ENCODE peak calls at places on chromosomes 4 and X, in seven cellular contexts. Q is NCI-H1694, K is activated T-cell treated with anti-CD3 and anti-CD28 coated beads for 1 hour, M is Caki2, O is body of pancreas, S is HCT116, T is smooth muscle cell of the brain vasculature. J is an unnamed sample.

GRCh38 chr4:104235966-104236365 is 258.7 kb downstream of the CXXC4 start:
- DNase-seq in M (no peak), K (no peak), S (no peak), T (no peak), Q (no peak), O (no peak), J (no peak)

GRCh38 chr4:40881851-40882250 is 132.1 kb downstream of the NSUN7 start:
- DNase-seq in M (no peak), K (no peak), T (no peak), O (no peak), Q (no peak), S (no peak), J (no peak)

GRCh38 chr4:95949136-95949765 is 109.4 kb downstream of the PDHA2 start:
- DNase-seq in S (no peak), M (no peak), T (no peak), O (no peak), Q (no peak), K (no peak), J (no peak)

GRCh38 chr4:7103031-7103598 is 35.3 kb upstream of the GRPEL1 start:
- DNase-seq in S (peak; percentile 60), K (peak; percentile 75), M (peak; percentile 72), T (peak; percentile 33), Q (peak; percentile 56), O (peak; percentile 96), J (no peak)

GRCh38 chrX:439236-439635 is 52.5 kb upstream of the PPP2R3B start:
- DNase-seq in Q (no peak), K (no peak), T (no peak), M (no peak), S (no peak), O (no peak), J (no peak)

GRCh38 chrX:356385-357034 is 30.2 kb downstream of the PPP2R3B start:
- DNase-seq in Q (no peak), K (no peak), M (no peak), S (no peak), O (no peak), T (no peak), J (no peak)

GRCh38 chr4:129641179-129641578 is 545.2 kb downstream of the C4orf33 start:
- DNase-seq in S (peak; percentile 42), K (peak; percentile 15), Q (peak; percentile 38), O (peak; percentile 70), T (peak; percentile 46), M (peak; percentile 27), J (peak; percentile 35)

GRCh38 chrX:154019061-154019621 is 561 bp downstream of the IRAK1 start:
- DNase-seq in M (no peak), Q (no peak), T (no peak), S (no peak), K (no peak), O (no peak), J (no peak)

GRCh38 chr4:177125656-177126055 is 184.0 kb upstream of the NEIL3 start:
- DNase-seq in Q (no peak), O (no peak), T (no peak), M (no peak), S (no peak), K (no peak), J (no peak)

GRCh38 chrX:30620980-30621716 is 32.1 kb upstream of the GK start:
- DNase-seq in S (no peak), T (peak; percentile 3), M (peak; percentile 30), O (peak; percentile 30), Q (no peak), K (no peak), J (no peak)